ENCODE peak calls at places on chromosomes 7 and 10, in ten cellular contexts. A, T, E, D, F, B, H, Z, V and Q are unnamed samples.

GRCh38 chr7:135597926-135598305 is 40.2 kb downstream of the NUP205 start:
- DNase-seq in E (no peak), F (no peak), Z (no peak), T (no peak), A (no peak), B (no peak), V (no peak), D (no peak), H (no peak), Q (no peak)

GRCh38 chr7:140059288-140060242 is 3.2 kb downstream of the PARP12 start:
- DNase-seq in D (peak), B (peak), E (no peak), V (peak), Z (peak), A (peak), T (no peak), H (no peak), F (peak), Q (no peak)

GRCh38 chr7:80659120-80660055 is 20.9 kb downstream of the CD36 start:
- DNase-seq in H (no peak), A (no peak), Z (peak), D (peak), V (no peak), T (no peak), E (no peak), F (peak), B (peak), Q (no peak)

GRCh38 chr10:9253121-9253520 is 1198.6 kb downstream of the GATA3 start:
- DNase-seq in Z (peak), V (no peak), D (peak), B (no peak), F (peak), A (no peak), E (no peak), T (no peak), H (no peak), Q (no peak)

GRCh38 chr7:42380411-42380810 is 143.4 kb upstream of the GLI3 start:
- DNase-seq in H (no peak), B (no peak), T (no peak), A (no peak), D (no peak), Z (no peak), F (peak), E (no peak), V (no peak), Q (no peak)

GRCh38 chr7:86953219-86953618 is 106.2 kb downstream of the ELAPOR2 start:
- DNase-seq in D (no peak), B (no peak), F (no peak), E (no peak), V (no peak), A (no peak), Z (no peak), T (no peak), H (no peak), Q (no peak)

GRCh38 chr10:128035557-128035973 is 90.7 kb downstream of the MKI67 start:
- DNase-seq in H (peak), T (peak), Z (peak), F (peak), V (peak), D (peak), B (peak), A (peak), E (peak), Q (peak)

GRCh38 chr10:79985481-79986072 is 36.7 kb upstream of the SFTPD start:
- DNase-seq in B (no peak), T (no peak), V (no peak), A (no peak), E (no peak), Z (no peak), F (no peak), H (no peak), D (no peak), Q (no peak)

GRCh38 chr7:30514177-30514576 is 9.5 kb upstream of the GGCT start:
- DNase-seq in F (no peak), A (no peak), D (no peak), H (no peak), E (no peak), T (no peak), Z (no peak), V (no peak), B (no peak), Q (no peak)

GRCh38 chr10:78781251-78781913 is 287.4 kb upstream of the ZMIZ1 start:
- DNase-seq in Z (no peak), F (no peak), V (no peak), A (no peak), H (no peak), E (no peak), T (no peak), D (no peak), B (no peak), Q (no peak)

GRCh38 chr7:117530390-117530789 is 50.6 kb downstream of the CFTR start:
- DNase-seq in E (no peak), H (no peak), D (no peak), Z (no peak), B (no peak), A (no peak), T (no peak), F (no peak), V (no peak), Q (no peak)

GRCh38 chr7:24668922-24669635 is 88.2 kb downstream of the GSDME start:
- DNase-seq in Z (no peak), H (no peak), E (no peak), B (peak), T (no peak), D (peak), F (peak), V (no peak), A (no peak), Q (no peak)

GRCh38 chr10:17838080-17838634 is 29.0 kb downstream of the MRC1 start:
- DNase-seq in T (no peak), D (no peak), Z (no peak), E (no peak), B (no peak), V (no peak), H (no peak), A (no peak), F (no peak), Q (no peak)

GRCh38 chr7:73556208-73557107 is 1.0 kb downstream of the BCL7B start:
- DNase-seq in H (no peak), B (no peak), V (no peak), D (no peak), T (no peak), F (no peak), E (no peak), A (no peak), Z (peak), Q (no peak)

GRCh38 chr7:22607180-22607579 is 107.2 kb upstream of the STEAP1B start:
- DNase-seq in T (no peak), Z (no peak), A (no peak), B (no peak), H (no peak), F (no peak), V (no peak), D (no peak), E (no peak), Q (no peak)

GRCh38 chr10:110664483-110665420 is 20.6 kb downstream of the RBM20 start:
- DNase-seq in H (no peak), V (no peak), Z (peak), B (peak), T (no peak), F (peak), D (peak), A (no peak), E (no peak), Q (no peak)

GRCh38 chr10:4686644-4686996 is 139.4 kb upstream of the AKR1E2 start:
- DNase-seq in D (peak), Z (peak), A (no peak), V (no peak), E (no peak), T (no peak), F (peak), H (no peak), B (no peak), Q (no peak)

GRCh38 chr7:113159746-113160339 is 41.5 kb upstream of the SMIM30 start:
- DNase-seq in F (peak), B (peak), Z (peak), D (peak), E (peak), A (no peak), V (no peak), T (no peak), H (no peak), Q (peak)

GRCh38 chr10:28171468-28172235 is 131.2 kb downstream of the MPP7 start:
- DNase-seq in D (no peak), V (no peak), B (no peak), H (no peak), F (peak), E (no peak), T (no peak), A (no peak), Z (no peak), Q (no peak)

GRCh38 chr10:63798599-63799498 is 277.6 kb downstream of the REEP3 start:
- DNase-seq in H (no peak), A (peak), T (no peak), Z (peak), B (peak), E (no peak), V (peak), D (peak), F (peak), Q (no peak)

GRCh38 chr7:137992042-137992737 is 9.7 kb downstream of the CREB3L2 start:
- DNase-seq in E (no peak), D (peak), A (no peak), H (no peak), F (peak), Z (no peak), B (peak), T (no peak), V (no peak), Q (no peak)

GRCh38 chr10:15744217-15744865 is 24.6 kb upstream of the ITGA8 start:
- DNase-seq in B (peak), Z (peak), H (no peak), D (peak), E (peak), F (peak), V (peak), A (no peak), T (peak), Q (no peak)

GRCh38 chr10:110378019-110378418 is 73.3 kb upstream of the SMNDC1 start:
- DNase-seq in T (no peak), E (no peak), V (no peak), D (no peak), F (no peak), A (no peak), Z (no peak), B (no peak), H (no peak), Q (no peak)

GRCh38 chr10:48748573-48748972 is 63.9 kb downstream of the WDFY4 start:
- DNase-seq in H (no peak), T (no peak), F (no peak), A (no peak), Z (no peak), B (no peak), E (no peak), V (no peak), D (no peak), Q (no peak)

GRCh38 chr7:78197447-78197846 is 398.9 kb downstream of the PHTF2 start:
- DNase-seq in T (no peak), H (no peak), V (no peak), Z (peak), F (peak), B (no peak), D (peak), E (no peak), A (no peak), Q (no peak)

GRCh38 chr10:124916098-124916584 is 25.8 kb upstream of the ZRANB1 start:
- DNase-seq in B (peak), E (peak), F (peak), Z (peak), T (no peak), D (peak), A (no peak), H (no peak), V (no peak), Q (no peak)

GRCh38 chr10:81920213-81920829 is 45.3 kb downstream of the NRG3 start:
- DNase-seq in F (no peak), D (no peak), B (no peak), Z (peak), A (no peak), T (peak), E (peak), V (no peak), H (no peak), Q (no peak)

GRCh38 chr10:46556515-46557318 is at the start of gene GPRIN2:
- DNase-seq in D (no peak), T (no peak), V (peak), H (peak), B (no peak), Z (no peak), E (peak), A (no peak), F (no peak), Q (peak)

GRCh38 chr10:124997791-124998623 is 56.1 kb downstream of the ZRANB1 start:
- DNase-seq in B (no peak), E (no peak), Z (no peak), H (no peak), A (no peak), V (peak), F (no peak), D (no peak), T (no peak), Q (no peak)

GRCh38 chr7:2508327-2509231 is 11.0 kb upstream of the LFNG start:
- DNase-seq in V (peak), D (peak), T (no peak), F (no peak), Z (no peak), A (peak), H (peak), B (peak), E (peak), Q (no peak)

GRCh38 chr10:79206300-79207095 is 137.7 kb downstream of the ZMIZ1 start:
- DNase-seq in B (no peak), E (no peak), Z (no peak), D (no peak), F (no peak), T (no peak), V (no peak), H (no peak), A (no peak), Q (no peak)

GRCh38 chr7:55903985-55904759 is 16.9 kb downstream of the ZNF713 start:
- DNase-seq in A (no peak), D (no peak), V (no peak), Z (no peak), B (no peak), H (no peak), T (no peak), F (no peak), E (no peak), Q (no peak)

GRCh38 chr10:79131730-79132644 is 63.2 kb downstream of the ZMIZ1 start:
- DNase-seq in E (no peak), H (no peak), A (no peak), V (no peak), T (no peak), Z (no peak), B (no peak), F (no peak), D (no peak), Q (no peak)

GRCh38 chr7:82164813-82165212 is 278.8 kb downstream of the CACNA2D1 start:
- DNase-seq in B (peak), A (no peak), F (peak), E (no peak), H (no peak), D (peak), V (peak), Z (peak), T (no peak), Q (no peak)

GRCh38 chr7:117129538-117129955 is 176.2 kb downstream of the ST7 start:
- DNase-seq in Z (no peak), H (no peak), V (no peak), B (no peak), A (no peak), D (no peak), F (peak), E (no peak), T (no peak), Q (no peak)